ENCODE peak calls at places on chromosomes 5 and 9, in four cellular contexts. Z is astrocyte, S is DND-41, V is K562. M is an unnamed sample.

GRCh38 chr9:112793213-112793810 is 42.8 kb downstream of the SNX30 start:
- DNase-seq in Z (peak; percentile 26), S (peak; percentile 78), V (peak; percentile 53), M (peak; percentile 80)

GRCh38 chr9:112050544-112051475 is 124.3 kb downstream of the SUSD1 start:
- DNase-seq in Z (peak; percentile 99), S (no peak), V (no peak), M (peak; percentile 90)

GRCh38 chr5:75611324-75612210 is at the start of gene ANKDD1B:
- DNase-seq in Z (peak; percentile 55), S (no peak), V (no peak), M (peak; percentile 59)

GRCh38 chr5:152378730-152379129 is 26.3 kb downstream of the NMUR2 start:
- DNase-seq in Z (no peak), S (no peak), V (no peak), M (no peak)

GRCh38 chr5:98639258-98639657 is 134.2 kb upstream of the RGMB start:
- DNase-seq in Z (no peak), S (no peak), V (no peak), M (no peak)

GRCh38 chr5:78508231-78508765 is 140.3 kb downstream of the LHFPL2 start:
- DNase-seq in Z (peak; percentile 62), S (no peak), V (peak; percentile 22), M (peak; percentile 60)

GRCh38 chr9:123251324-123251723 is 17.1 kb downstream of the STRBP start:
- DNase-seq in Z (no peak), S (no peak), V (no peak), M (no peak)

GRCh38 chr9:131697097-131697496 is 42.8 kb downstream of the RAPGEF1 start:
- DNase-seq in Z (peak; percentile 33), S (no peak), V (no peak), M (peak; percentile 9)

GRCh38 chr5:1540831-1541661 is 17.3 kb upstream of the LPCAT1 start:
- DNase-seq in Z (no peak), S (no peak), V (no peak), M (no peak)

GRCh38 chr9:103997861-103998370 is 96.2 kb upstream of the SMC2 start:
- DNase-seq in Z (no peak), S (no peak), V (no peak), M (no peak)

GRCh38 chr9:100595391-100596199 is 17.7 kb downstream of the CAVIN4 start:
- DNase-seq in Z (no peak), S (peak; percentile 17), V (peak; percentile 60), M (peak; percentile 75)

GRCh38 chr5:169716287-169716686 is 79.2 kb downstream of the DOCK2 start:
- DNase-seq in Z (peak; percentile 75), S (no peak), V (no peak), M (peak; percentile 77)

GRCh38 chr5:32274548-32275420 is 38.0 kb downstream of the MTMR12 start:
- DNase-seq in Z (no peak), S (no peak), V (no peak), M (no peak)

GRCh38 chr5:3948838-3949237 is 353.2 kb downstream of the IRX1 start:
- DNase-seq in Z (no peak), S (no peak), V (no peak), M (no peak)

GRCh38 chr9:126397056-126397455 is 70.4 kb downstream of the MVB12B start:
- DNase-seq in Z (no peak), S (peak; percentile 72), V (no peak), M (no peak)

GRCh38 chr9:22131817-22132216 is 122.7 kb upstream of the CDKN2B start:
- DNase-seq in Z (no peak), S (no peak), V (no peak), M (no peak)

GRCh38 chr5:38527475-38527874 is 29.0 kb downstream of the LIFR start:
- DNase-seq in Z (no peak), S (no peak), V (no peak), M (no peak)

GRCh38 chr9:130660326-130660682 is 4.1 kb upstream of the PRDM12 start:
- DNase-seq in Z (no peak), S (no peak), V (no peak), M (no peak)
- TF ChIP-seq EZH2 in Z (no peak), S (no peak), V (no peak), M (no peak)

DNA sequence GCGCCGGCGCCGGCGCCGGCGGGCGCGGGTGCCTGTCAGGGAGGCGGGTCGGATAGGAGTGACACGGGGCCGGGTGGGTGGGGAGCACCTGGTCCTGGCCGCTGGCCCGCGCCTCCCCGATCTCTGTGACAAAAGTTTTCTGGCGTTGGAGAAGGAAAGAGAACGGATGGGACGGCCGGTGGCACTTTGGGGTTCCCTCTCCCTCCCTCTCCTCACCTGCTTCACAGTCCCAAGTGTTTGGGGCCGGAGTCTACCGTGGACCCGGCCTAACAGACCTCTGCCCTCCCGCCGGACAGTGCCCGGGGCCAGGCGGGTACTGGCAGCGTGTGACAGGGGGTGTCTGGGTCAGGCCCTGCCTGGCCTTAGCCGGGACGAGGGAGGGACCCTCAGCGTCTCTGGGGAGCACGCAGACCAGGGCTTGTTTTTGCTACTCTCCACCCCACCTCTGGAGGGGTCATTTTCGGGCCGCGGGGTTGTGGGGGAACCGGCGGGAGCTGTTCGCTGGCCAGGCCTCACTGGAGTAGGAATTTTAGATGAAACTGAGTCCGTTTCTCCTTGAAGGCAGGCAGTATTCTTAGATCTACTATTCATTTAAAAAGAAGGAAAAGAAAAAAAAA is 1.7 kb downstream of the PRDM6 start:
- DNase-seq in Z (no peak), S (no peak), V (no peak), M (no peak)
- TF ChIP-seq EZH2 in Z (peak; percentile 100), S (no peak), V (no peak), M (peak; percentile 97)

GRCh38 chr5:51383494-51384081 is 340 bp downstream of the ISL1 start:
- DNase-seq in Z (no peak), S (no peak), V (no peak), M (no peak)
- TF ChIP-seq EZH2 in Z (peak; percentile 13), S (no peak), V (no peak), M (no peak)

GRCh38 chr9:77011973-77012817 is 7.3 kb upstream of the FOXB2 start:
- DNase-seq in Z (no peak), S (peak; percentile 22), V (peak; percentile 62), M (peak; percentile 52)

GRCh38 chr9:77013932-77014596 is 5.4 kb upstream of the FOXB2 start:
- DNase-seq in Z (no peak), S (no peak), V (no peak), M (no peak)

GRCh38 chr9:77015291-77016048 is 4.0 kb upstream of the FOXB2 start:
- DNase-seq in Z (no peak), S (no peak), V (no peak), M (no peak)

GRCh38 chr9:77014597-77015263 is 4.7 kb upstream of the FOXB2 start:
- DNase-seq in Z (no peak), S (no peak), V (no peak), M (peak; percentile 26)

GRCh38 chr9:77013186-77013931 is 6.1 kb upstream of the FOXB2 start:
- DNase-seq in Z (no peak), S (no peak), V (no peak), M (no peak)
- TF ChIP-seq EZH2 in Z (no peak), S (no peak), V (no peak), M (peak; percentile 60)

DNA sequence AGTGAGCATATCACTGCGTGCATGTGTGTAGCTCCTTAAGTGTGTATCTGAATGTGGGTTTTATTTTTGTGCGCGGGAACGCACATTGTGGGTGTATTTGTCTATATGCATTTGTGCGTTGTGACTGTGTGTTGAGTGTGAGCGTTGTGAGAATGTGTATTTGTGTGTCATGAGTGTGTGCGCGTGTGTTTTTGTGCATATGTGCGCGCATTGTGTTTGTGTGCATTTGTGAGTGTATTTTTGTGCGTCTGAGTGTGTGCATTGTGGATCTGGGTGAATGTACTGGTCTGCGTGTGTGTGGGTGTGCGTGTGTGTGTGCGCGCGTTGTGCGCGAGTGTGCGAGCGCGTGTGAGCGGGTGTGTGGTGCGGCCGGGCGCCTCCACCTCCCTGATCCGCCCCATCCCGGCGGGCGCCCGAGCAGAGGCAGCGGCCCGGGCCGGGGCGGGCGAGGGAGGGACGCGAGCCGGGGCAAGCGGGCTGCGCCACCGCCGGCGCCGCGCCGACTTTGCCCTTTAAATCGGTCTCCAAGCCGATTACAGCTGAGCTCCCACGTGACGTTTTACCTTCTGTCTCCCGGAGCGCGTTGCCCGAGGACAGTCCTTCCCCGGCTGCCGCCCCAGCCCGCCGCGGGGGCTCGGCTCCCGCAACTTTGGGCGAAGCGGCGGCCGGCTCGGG is at the start of gene RASGRF2:
- DNase-seq in Z (peak; percentile 31), S (no peak), V (no peak), M (peak; percentile 43)
- TF ChIP-seq EZH2 in Z (peak; percentile 71), S (no peak), V (no peak), M (peak; percentile 56)

GRCh38 chr5:39716532-39716971 is 291.8 kb upstream of the DAB2 start:
- DNase-seq in Z (peak; percentile 37), S (peak; percentile 64), V (peak; percentile 17), M (peak; percentile 50)
- TF ChIP-seq EZH2 in Z (no peak), S (no peak), V (no peak), M (no peak)